ENCODE peak calls at places on chromosomes 13 and 19, in nine cellular contexts. One of them, this sample, is unnamed.

GRCh38 chr13:46176756-46177155 is 5.2 kb downstream of the LCP1 start:
- DNase-seq in LNCaP clone FGC: no peak
- DNase-seq in osteocyte: no peak
- DNase-seq in pancreas: no peak
- DNase-seq in OCI-LY7: peak
- DNase-seq in left ventricle myocardium inferior: no peak
- DNase-seq in nephron progenitor cell: no peak
- DNase-seq in esophagus squamous epithelium: no peak
- DNase-seq in AG04450: no peak
- DNase-seq in this sample: no peak

GRCh38 chr13:49495783-49496762 is at the start of gene PHF11:
- DNase-seq in LNCaP clone FGC: no peak
- DNase-seq in osteocyte: peak
- DNase-seq in pancreas: peak
- DNase-seq in OCI-LY7: peak
- DNase-seq in left ventricle myocardium inferior: peak
- DNase-seq in nephron progenitor cell: peak
- DNase-seq in esophagus squamous epithelium: peak
- DNase-seq in AG04450: no peak
- DNase-seq in this sample: peak

GRCh38 chr19:7888145-7888825 is at the start of gene LRRC8E:
- DNase-seq in LNCaP clone FGC: no peak
- DNase-seq in osteocyte: no peak
- DNase-seq in pancreas: peak
- DNase-seq in OCI-LY7: no peak
- DNase-seq in left ventricle myocardium inferior: no peak
- DNase-seq in nephron progenitor cell: peak
- DNase-seq in esophagus squamous epithelium: no peak
- DNase-seq in AG04450: no peak
- DNase-seq in this sample: no peak

GRCh38 chr19:35076026-35076370 is 34.5 kb downstream of the HPN start:
- DNase-seq in LNCaP clone FGC: no peak
- DNase-seq in osteocyte: no peak
- DNase-seq in pancreas: no peak
- DNase-seq in OCI-LY7: no peak
- DNase-seq in left ventricle myocardium inferior: no peak
- DNase-seq in nephron progenitor cell: no peak
- DNase-seq in esophagus squamous epithelium: no peak
- DNase-seq in AG04450: no peak
- DNase-seq in this sample: no peak

GRCh38 chr13:93771782-93772181 is 545.2 kb downstream of the GPC6 start:
- DNase-seq in LNCaP clone FGC: no peak
- DNase-seq in osteocyte: no peak
- DNase-seq in pancreas: no peak
- DNase-seq in OCI-LY7: no peak
- DNase-seq in left ventricle myocardium inferior: no peak
- DNase-seq in nephron progenitor cell: no peak
- DNase-seq in esophagus squamous epithelium: no peak
- DNase-seq in AG04450: no peak
- DNase-seq in this sample: no peak

GRCh38 chr19:13091400-13092161 is 11.1 kb downstream of the LYL1 start:
- DNase-seq in LNCaP clone FGC: no peak
- DNase-seq in osteocyte: peak
- DNase-seq in pancreas: no peak
- DNase-seq in OCI-LY7: no peak
- DNase-seq in left ventricle myocardium inferior: peak
- DNase-seq in nephron progenitor cell: no peak
- DNase-seq in esophagus squamous epithelium: no peak
- DNase-seq in AG04450: no peak
- DNase-seq in this sample: no peak

GRCh38 chr19:2524840-2525723 is 49.2 kb downstream of the GADD45B start:
- DNase-seq in LNCaP clone FGC: no peak
- DNase-seq in osteocyte: no peak
- DNase-seq in pancreas: peak
- DNase-seq in OCI-LY7: no peak
- DNase-seq in left ventricle myocardium inferior: peak
- DNase-seq in nephron progenitor cell: no peak
- DNase-seq in esophagus squamous epithelium: no peak
- DNase-seq in AG04450: no peak
- DNase-seq in this sample: no peak

GRCh38 chr13:99322297-99323103 is 15.3 kb upstream of the GPR183 start:
- DNase-seq in LNCaP clone FGC: no peak
- DNase-seq in osteocyte: no peak
- DNase-seq in pancreas: no peak
- DNase-seq in OCI-LY7: no peak
- DNase-seq in left ventricle myocardium inferior: no peak
- DNase-seq in nephron progenitor cell: no peak
- DNase-seq in esophagus squamous epithelium: no peak
- DNase-seq in AG04450: no peak
- DNase-seq in this sample: no peak

GRCh38 chr13:111954681-111955411 is 112.1 kb upstream of the SOX1 start:
- DNase-seq in LNCaP clone FGC: no peak
- DNase-seq in osteocyte: no peak
- DNase-seq in pancreas: no peak
- DNase-seq in OCI-LY7: no peak
- DNase-seq in left ventricle myocardium inferior: no peak
- DNase-seq in nephron progenitor cell: no peak
- DNase-seq in esophagus squamous epithelium: no peak
- DNase-seq in AG04450: no peak
- DNase-seq in this sample: no peak

GRCh38 chr13:110125157-110125556 is 181.8 kb downstream of the COL4A1 start:
- DNase-seq in LNCaP clone FGC: no peak
- DNase-seq in osteocyte: no peak
- DNase-seq in pancreas: no peak
- DNase-seq in OCI-LY7: no peak
- DNase-seq in left ventricle myocardium inferior: no peak
- DNase-seq in nephron progenitor cell: no peak
- DNase-seq in esophagus squamous epithelium: no peak
- DNase-seq in AG04450: no peak
- DNase-seq in this sample: no peak

GRCh38 chr19:1105217-1105872 is 1.6 kb downstream of the GPX4 start:
- DNase-seq in LNCaP clone FGC: no peak
- DNase-seq in osteocyte: no peak
- DNase-seq in pancreas: peak
- DNase-seq in OCI-LY7: no peak
- DNase-seq in left ventricle myocardium inferior: no peak
- DNase-seq in nephron progenitor cell: no peak
- DNase-seq in esophagus squamous epithelium: no peak
- DNase-seq in AG04450: no peak
- DNase-seq in this sample: no peak

GRCh38 chr13:62357887-62358645 is 942.4 kb upstream of the PCDH20 start:
- DNase-seq in LNCaP clone FGC: peak
- DNase-seq in osteocyte: no peak
- DNase-seq in pancreas: no peak
- DNase-seq in OCI-LY7: peak
- DNase-seq in left ventricle myocardium inferior: no peak
- DNase-seq in nephron progenitor cell: peak
- DNase-seq in esophagus squamous epithelium: no peak
- DNase-seq in AG04450: peak
- DNase-seq in this sample: no peak

GRCh38 chr19:46614114-46614701 is 10.7 kb downstream of the PTGIR start:
- DNase-seq in LNCaP clone FGC: no peak
- DNase-seq in osteocyte: peak
- DNase-seq in pancreas: peak
- DNase-seq in OCI-LY7: peak
- DNase-seq in left ventricle myocardium inferior: peak
- DNase-seq in nephron progenitor cell: peak
- DNase-seq in esophagus squamous epithelium: no peak
- DNase-seq in AG04450: no peak
- DNase-seq in this sample: peak

GRCh38 chr19:52453324-52454094 is at the start of gene ZNF578:
- DNase-seq in LNCaP clone FGC: peak
- DNase-seq in osteocyte: no peak
- DNase-seq in pancreas: peak
- DNase-seq in OCI-LY7: no peak
- DNase-seq in left ventricle myocardium inferior: peak
- DNase-seq in nephron progenitor cell: peak
- DNase-seq in esophagus squamous epithelium: peak
- DNase-seq in AG04450: peak
- DNase-seq in this sample: peak

GRCh38 chr13:30157616-30157993 is 149.7 kb downstream of the KATNAL1 start:
- DNase-seq in LNCaP clone FGC: no peak
- DNase-seq in osteocyte: no peak
- DNase-seq in pancreas: no peak
- DNase-seq in OCI-LY7: no peak
- DNase-seq in left ventricle myocardium inferior: no peak
- DNase-seq in nephron progenitor cell: no peak
- DNase-seq in esophagus squamous epithelium: no peak
- DNase-seq in AG04450: no peak
- DNase-seq in this sample: no peak

GRCh38 chr13:106089251-106089940 is 446.1 kb downstream of the EFNB2 start:
- DNase-seq in LNCaP clone FGC: no peak
- DNase-seq in osteocyte: no peak
- DNase-seq in pancreas: no peak
- DNase-seq in OCI-LY7: no peak
- DNase-seq in left ventricle myocardium inferior: no peak
- DNase-seq in nephron progenitor cell: no peak
- DNase-seq in esophagus squamous epithelium: no peak
- DNase-seq in AG04450: no peak
- DNase-seq in this sample: no peak

GRCh38 chr13:28394422-28394821 is 100.5 kb downstream of the FLT1 start:
- DNase-seq in LNCaP clone FGC: no peak
- DNase-seq in osteocyte: no peak
- DNase-seq in pancreas: no peak
- DNase-seq in OCI-LY7: no peak
- DNase-seq in left ventricle myocardium inferior: no peak
- DNase-seq in nephron progenitor cell: no peak
- DNase-seq in esophagus squamous epithelium: no peak
- DNase-seq in AG04450: no peak
- DNase-seq in this sample: no peak

GRCh38 chr13:34672631-34673030 is 269.4 kb upstream of the NBEA start:
- DNase-seq in LNCaP clone FGC: no peak
- DNase-seq in osteocyte: no peak
- DNase-seq in pancreas: no peak
- DNase-seq in OCI-LY7: no peak
- DNase-seq in left ventricle myocardium inferior: no peak
- DNase-seq in nephron progenitor cell: no peak
- DNase-seq in esophagus squamous epithelium: no peak
- DNase-seq in AG04450: no peak
- DNase-seq in this sample: no peak

GRCh38 chr13:112624602-112625430 is 36.9 kb upstream of the TUBGCP3 start:
- DNase-seq in LNCaP clone FGC: no peak
- DNase-seq in osteocyte: no peak
- DNase-seq in pancreas: no peak
- DNase-seq in OCI-LY7: no peak
- DNase-seq in left ventricle myocardium inferior: no peak
- DNase-seq in nephron progenitor cell: no peak
- DNase-seq in esophagus squamous epithelium: no peak
- DNase-seq in AG04450: no peak
- DNase-seq in this sample: no peak

GRCh38 chr13:40406405-40407138 is 259.9 kb downstream of the FOXO1 start:
- DNase-seq in LNCaP clone FGC: no peak
- DNase-seq in osteocyte: no peak
- DNase-seq in pancreas: no peak
- DNase-seq in OCI-LY7: no peak
- DNase-seq in left ventricle myocardium inferior: no peak
- DNase-seq in nephron progenitor cell: no peak
- DNase-seq in esophagus squamous epithelium: no peak
- DNase-seq in AG04450: peak
- DNase-seq in this sample: no peak

GRCh38 chr19:47778954-47779351 is 450 bp downstream of the SELENOW start:
- DNase-seq in LNCaP clone FGC: no peak
- DNase-seq in osteocyte: no peak
- DNase-seq in pancreas: no peak
- DNase-seq in OCI-LY7: peak
- DNase-seq in left ventricle myocardium inferior: peak
- DNase-seq in nephron progenitor cell: no peak
- DNase-seq in esophagus squamous epithelium: no peak
- DNase-seq in AG04450: no peak
- DNase-seq in this sample: no peak

GRCh38 chr13:64819081-64819480 is 2411.1 kb downstream of the PCDH9 start:
- DNase-seq in LNCaP clone FGC: no peak
- DNase-seq in osteocyte: no peak
- DNase-seq in pancreas: no peak
- DNase-seq in OCI-LY7: no peak
- DNase-seq in left ventricle myocardium inferior: no peak
- DNase-seq in nephron progenitor cell: no peak
- DNase-seq in esophagus squamous epithelium: no peak
- DNase-seq in AG04450: no peak
- DNase-seq in this sample: no peak
- TF ChIP-seq CTCF in LNCaP clone FGC: peak
- TF ChIP-seq CTCF in osteocyte: peak
- TF ChIP-seq CTCF in pancreas: no peak
- TF ChIP-seq CTCF in OCI-LY7: peak
- TF ChIP-seq CTCF in left ventricle myocardium inferior: no peak
- TF ChIP-seq CTCF in nephron progenitor cell: no peak
- TF ChIP-seq CTCF in esophagus squamous epithelium: no peak
- TF ChIP-seq CTCF in AG04450: no peak
- TF ChIP-seq CTCF in this sample: no peak

GRCh38 chr13:33069365-33069764 is 53.1 kb downstream of the KL start:
- DNase-seq in LNCaP clone FGC: no peak
- DNase-seq in osteocyte: no peak
- DNase-seq in pancreas: no peak
- DNase-seq in OCI-LY7: peak
- DNase-seq in left ventricle myocardium inferior: no peak
- DNase-seq in nephron progenitor cell: no peak
- DNase-seq in esophagus squamous epithelium: no peak
- DNase-seq in AG04450: no peak
- DNase-seq in this sample: no peak
- TF ChIP-seq CTCF in LNCaP clone FGC: no peak
- TF ChIP-seq CTCF in osteocyte: peak
- TF ChIP-seq CTCF in pancreas: no peak
- TF ChIP-seq CTCF in OCI-LY7: peak
- TF ChIP-seq CTCF in left ventricle myocardium inferior: peak
- TF ChIP-seq CTCF in nephron progenitor cell: no peak
- TF ChIP-seq CTCF in esophagus squamous epithelium: no peak
- TF ChIP-seq CTCF in AG04450: no peak
- TF ChIP-seq CTCF in this sample: no peak

DNA sequence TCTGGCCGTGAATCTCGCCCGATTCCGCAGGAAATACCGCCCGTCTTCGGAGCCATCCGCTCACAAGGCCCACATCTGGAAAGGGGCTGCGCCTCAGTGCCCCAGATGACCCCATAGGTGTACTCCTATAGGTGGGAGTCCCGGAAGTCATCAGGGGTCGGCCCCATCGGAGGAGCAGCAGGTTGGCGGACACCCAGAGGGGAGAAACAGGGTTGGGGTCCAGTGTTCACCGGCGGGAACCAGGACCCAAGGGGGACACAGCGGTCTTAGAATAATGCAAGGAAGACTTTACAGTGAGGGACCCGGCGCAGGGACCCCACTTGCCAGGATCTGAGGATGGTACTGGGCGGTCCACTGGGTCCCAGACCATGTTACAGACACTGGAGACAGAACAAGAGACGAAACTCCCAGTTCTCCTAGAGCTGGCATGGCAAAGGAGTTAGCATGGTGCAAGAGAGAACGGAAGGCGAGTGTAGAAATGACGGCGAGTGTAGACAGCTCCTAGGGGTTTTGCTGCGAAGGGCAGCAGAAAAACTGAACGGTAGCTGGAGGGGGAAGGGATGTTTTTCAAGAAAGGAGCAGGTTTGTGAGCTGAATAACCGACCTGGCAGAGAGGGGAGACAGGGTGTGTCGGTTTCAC is 4.2 kb upstream of the RGL3 start:
- DNase-seq in LNCaP clone FGC: no peak
- DNase-seq in osteocyte: no peak
- DNase-seq in pancreas: peak
- DNase-seq in OCI-LY7: no peak
- DNase-seq in left ventricle myocardium inferior: no peak
- DNase-seq in nephron progenitor cell: no peak
- DNase-seq in esophagus squamous epithelium: no peak
- DNase-seq in AG04450: no peak
- DNase-seq in this sample: no peak
- TF ChIP-seq CTCF in LNCaP clone FGC: no peak
- TF ChIP-seq CTCF in osteocyte: no peak
- TF ChIP-seq CTCF in pancreas: no peak
- TF ChIP-seq CTCF in OCI-LY7: no peak
- TF ChIP-seq CTCF in left ventricle myocardium inferior: no peak
- TF ChIP-seq CTCF in nephron progenitor cell: no peak
- TF ChIP-seq CTCF in esophagus squamous epithelium: no peak
- TF ChIP-seq CTCF in AG04450: no peak
- TF ChIP-seq CTCF in this sample: no peak

GRCh38 chr19:43305642-43306041 is 36.3 kb upstream of the PSG9 start:
- DNase-seq in LNCaP clone FGC: no peak
- DNase-seq in osteocyte: no peak
- DNase-seq in pancreas: no peak
- DNase-seq in OCI-LY7: no peak
- DNase-seq in left ventricle myocardium inferior: no peak
- DNase-seq in nephron progenitor cell: no peak
- DNase-seq in esophagus squamous epithelium: no peak
- DNase-seq in AG04450: no peak
- DNase-seq in this sample: no peak
- TF ChIP-seq CTCF in LNCaP clone FGC: peak
- TF ChIP-seq CTCF in osteocyte: no peak
- TF ChIP-seq CTCF in pancreas: no peak
- TF ChIP-seq CTCF in OCI-LY7: peak
- TF ChIP-seq CTCF in left ventricle myocardium inferior: no peak
- TF ChIP-seq CTCF in nephron progenitor cell: no peak
- TF ChIP-seq CTCF in esophagus squamous epithelium: no peak
- TF ChIP-seq CTCF in AG04450: peak
- TF ChIP-seq CTCF in this sample: no peak